ENCODE peak calls at places on chromosomes 13 and 19, in five cellular contexts. T is heart right ventricle, P is upper lobe of right lung, H is neuronal stem cell, E is tibial nerve. A is an unnamed sample.

GRCh38 chr19:31353826-31354225 is 4.6 kb upstream of the TSHZ3 start:
- DNase-seq in T (no peak), P (no peak), H (no peak), E (no peak), A (no peak)

GRCh38 chr19:51690359-51691121 is 2.6 kb upstream of the SPACA6 start:
- DNase-seq in T (peak), P (peak), H (peak), E (peak), A (peak)

GRCh38 chr13:99307247-99307646 is at the start of gene GPR183:
- DNase-seq in T (no peak), P (no peak), H (no peak), E (no peak), A (no peak)

GRCh38 chr13:35789335-35790166 is 313.1 kb upstream of the MAB21L1 start:
- DNase-seq in T (no peak), P (no peak), H (peak), E (no peak), A (no peak)

GRCh38 chr19:38057954-38058690 is 151.1 kb downstream of the SIPA1L3 start:
- DNase-seq in T (no peak), P (peak), H (no peak), E (no peak), A (no peak)

GRCh38 chr13:77429320-77430142 is 102.6 kb upstream of the MYCBP2 start:
- DNase-seq in T (no peak), P (no peak), H (no peak), E (no peak), A (no peak)

GRCh38 chr19:20482721-20483120 is 82.9 kb downstream of the ZNF737 start:
- DNase-seq in T (no peak), P (no peak), H (no peak), E (no peak), A (no peak)

GRCh38 chr19:51200071-51200470 is 24.8 kb upstream of the CD33 start:
- DNase-seq in T (no peak), P (no peak), H (no peak), E (no peak), A (no peak)

GRCh38 chr19:41501854-41502253 is 58.9 kb downstream of the ERICH4 start:
- DNase-seq in T (no peak), P (no peak), H (no peak), E (no peak), A (no peak)

GRCh38 chr19:55158848-55159793 is 1.6 kb upstream of the TNNI3 start:
- DNase-seq in T (peak), P (no peak), H (no peak), E (no peak), A (no peak)

GRCh38 chr19:8575467-8575997 is 1.7 kb downstream of the MYO1F start:
- DNase-seq in T (no peak), P (no peak), H (no peak), E (no peak), A (no peak)

GRCh38 chr13:88592105-88592504 is 920.9 kb downstream of the SLITRK5 start:
- DNase-seq in T (no peak), P (no peak), H (no peak), E (no peak), A (no peak)

GRCh38 chr13:40494513-40494912 is 171.9 kb downstream of the FOXO1 start:
- DNase-seq in T (no peak), P (no peak), H (no peak), E (no peak), A (no peak)

GRCh38 chr19:4371898-4372629 is 28.3 kb downstream of the SH3GL1 start:
- DNase-seq in T (no peak), P (no peak), H (no peak), E (no peak), A (no peak)
- H3K27ac ChIP-seq in T (peak), P (no peak), H (no peak), E (peak), A (peak)

DNA sequence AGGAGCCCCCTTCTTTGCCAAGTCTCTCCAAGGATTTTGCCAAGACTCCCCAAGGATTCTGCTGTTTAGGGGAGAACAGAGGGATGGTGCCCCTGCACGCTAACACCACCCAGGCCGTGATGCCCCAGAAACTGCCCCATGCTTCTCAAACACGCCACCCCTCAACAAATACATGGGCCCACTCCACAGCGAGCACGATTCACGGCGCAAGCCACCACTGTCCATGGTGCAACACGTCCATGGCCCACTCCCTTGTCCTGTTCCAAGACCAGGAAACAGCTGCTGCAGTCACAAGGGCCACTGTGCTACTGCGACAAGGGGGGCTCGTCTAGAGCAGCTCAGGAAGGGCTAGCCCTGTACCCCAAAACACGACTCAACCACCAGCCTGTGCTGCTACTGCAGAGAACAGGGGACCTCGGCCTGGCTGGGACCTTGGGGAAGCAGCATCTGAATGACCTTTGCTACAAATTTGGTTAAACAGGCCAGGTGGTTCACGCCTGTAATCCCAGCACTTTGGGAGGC is 36.5 kb upstream of the ISYNA1 start:
- DNase-seq in T (no peak), P (no peak), H (no peak), E (no peak), A (no peak)
- H3K27ac ChIP-seq in T (peak), P (peak), H (no peak), E (no peak), A (no peak)

GRCh38 chr19:45442927-45443461 is 19.3 kb upstream of the ERCC1 start:
- DNase-seq in T (peak), P (peak), H (no peak), E (peak), A (peak)
- H3K27ac ChIP-seq in T (peak), P (peak), H (peak), E (peak), A (peak)

GRCh38 chr13:107819071-107819470 is 396.3 kb downstream of the LIG4 start:
- DNase-seq in T (no peak), P (no peak), H (no peak), E (no peak), A (no peak)
- H3K27ac ChIP-seq in T (no peak), P (no peak), H (no peak), E (no peak), A (no peak)

A was measured in substantia nigra.